ENCODE peak calls at places on chromosomes 3 and 15, in seven cellular contexts. T is WTC11, R is H1, G is HCT116, X is HEK293T, Y is GM12878, W is K562. B is an unnamed sample.

GRCh38 chr3:192915306-192915705 is 2.4 kb downstream of the MB21D2 start:
- DNase-seq in T (peak), R (no peak), G (no peak), X (peak), Y (no peak), W (no peak), B (peak)

GRCh38 chr15:56341201-56341600 is 24.0 kb upstream of the TEX9 start:
- DNase-seq in T (no peak), R (no peak), G (no peak), X (no peak), Y (no peak), W (no peak), B (no peak)

GRCh38 chr3:194637066-194637465 is 3.8 kb upstream of the TMEM44 start:
- DNase-seq in T (no peak), R (no peak), G (no peak), X (no peak), Y (no peak), W (no peak), B (no peak)

GRCh38 chr3:63386568-63386967 is 108.5 kb downstream of the SYNPR start:
- DNase-seq in T (peak), R (no peak), G (no peak), X (peak), Y (no peak), W (no peak), B (no peak)

GRCh38 chr15:45884755-45885445 is 250.1 kb downstream of the SQOR start:
- DNase-seq in T (no peak), R (no peak), G (no peak), X (no peak), Y (no peak), W (no peak), B (no peak)

GRCh38 chr3:167172377-167172776 is 207.7 kb downstream of the ZBBX start:
- DNase-seq in T (no peak), R (no peak), G (no peak), X (no peak), Y (no peak), W (no peak), B (no peak)

GRCh38 chr3:43171770-43172169 is 65.9 kb upstream of the POMGNT2 start:
- DNase-seq in T (no peak), R (no peak), G (no peak), X (no peak), Y (no peak), W (no peak), B (no peak)

GRCh38 chr3:184741259-184741556 is 29.3 kb upstream of the MAGEF1 start:
- DNase-seq in T (no peak), R (no peak), G (peak), X (no peak), Y (no peak), W (no peak), B (no peak)

GRCh38 chr15:45534821-45535220 is 12.3 kb upstream of the SLC30A4 start:
- DNase-seq in T (no peak), R (no peak), G (no peak), X (no peak), Y (no peak), W (no peak), B (no peak)

GRCh38 chr3:88142094-88142624 is 7.6 kb upstream of the C3orf38 start:
- DNase-seq in T (no peak), R (no peak), G (no peak), X (no peak), Y (no peak), W (no peak), B (no peak)

GRCh38 chr3:130260821-130261402 is 84.6 kb upstream of the COL6A5 start:
- DNase-seq in T (no peak), R (no peak), G (no peak), X (no peak), Y (no peak), W (no peak), B (no peak)

GRCh38 chr3:157499342-157499963 is 3.8 kb downstream of the VEPH1 start:
- DNase-seq in T (peak), R (peak), G (peak), X (peak), Y (no peak), W (no peak), B (peak)

DNA sequence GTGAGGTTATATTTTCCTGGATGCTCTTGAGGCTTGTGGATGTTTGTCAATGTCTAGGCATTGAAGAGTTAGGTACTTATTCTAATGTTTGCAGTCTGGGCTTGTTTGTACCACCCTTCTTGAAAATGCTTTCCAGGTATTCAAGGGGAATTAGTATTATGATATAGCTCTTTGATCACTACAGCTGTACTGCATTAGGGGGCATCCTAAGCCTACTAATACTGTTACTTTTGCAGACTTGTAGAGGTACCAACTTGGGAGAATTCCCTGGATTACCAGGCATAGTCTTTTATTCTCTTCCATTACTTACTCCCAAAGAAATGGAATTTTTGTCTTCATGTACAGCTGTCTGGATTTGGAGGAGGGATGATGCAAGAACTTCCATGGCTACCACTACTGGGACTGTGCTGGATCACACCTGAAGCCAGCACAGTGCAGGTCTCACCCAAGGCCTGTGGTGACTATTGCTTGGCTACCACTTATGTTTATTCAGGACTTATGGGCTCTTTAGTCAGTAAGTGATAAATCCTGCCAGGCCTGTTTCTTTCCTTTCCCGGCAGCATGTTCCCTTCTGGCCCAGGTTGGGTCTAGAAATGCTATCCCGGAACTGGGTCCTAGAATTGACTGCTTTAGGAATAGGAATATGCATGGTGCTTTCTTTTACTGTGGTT is 402.9 kb downstream of the IL20RB start:
- DNase-seq in T (no peak), R (no peak), G (no peak), X (no peak), Y (no peak), W (no peak), B (no peak)
- TF ChIP-seq SP1 in T (no peak), R (no peak), G (no peak), X (no peak), Y (no peak), W (no peak), B (no peak)

GRCh38 chr15:42065008-42065407 is 29.4 kb downstream of the PLA2G4D start:
- DNase-seq in T (no peak), R (peak), G (no peak), X (no peak), Y (no peak), W (no peak), B (peak)

GRCh38 chr15:42065478-42065877 is 28.9 kb downstream of the PLA2G4D start:
- DNase-seq in T (no peak), R (no peak), G (no peak), X (no peak), Y (no peak), W (no peak), B (no peak)

GRCh38 chr15:42069025-42069424 is 25.3 kb downstream of the PLA2G4D start:
- DNase-seq in T (no peak), R (no peak), G (no peak), X (no peak), Y (no peak), W (no peak), B (no peak)

GRCh38 chr15:42068601-42069000 is 25.8 kb downstream of the PLA2G4D start:
- DNase-seq in T (no peak), R (no peak), G (no peak), X (no peak), Y (no peak), W (no peak), B (no peak)

GRCh38 chr15:42066764-42067415 is 27.5 kb downstream of the PLA2G4D start:
- DNase-seq in T (no peak), R (no peak), G (no peak), X (no peak), Y (no peak), W (no peak), B (no peak)
- TF ChIP-seq SP1 in T (no peak), R (no peak), G (no peak), X (no peak), Y (no peak), W (no peak), B (no peak)

GRCh38 chr3:48427630-48427962 is 2.3 kb downstream of the PLXNB1 start:
- DNase-seq in T (no peak), R (no peak), G (no peak), X (no peak), Y (no peak), W (no peak), B (no peak)

GRCh38 chr3:48425281-48425812 is 4.5 kb downstream of the PLXNB1 start:
- DNase-seq in T (no peak), R (no peak), G (no peak), X (no peak), Y (no peak), W (no peak), B (no peak)

GRCh38 chr3:48426944-48427629 is 2.8 kb downstream of the PLXNB1 start:
- DNase-seq in T (no peak), R (no peak), G (no peak), X (no peak), Y (no peak), W (no peak), B (peak)

GRCh38 chr3:48428088-48428862 is 1.6 kb downstream of the PLXNB1 start:
- DNase-seq in T (peak), R (peak), G (no peak), X (no peak), Y (no peak), W (no peak), B (peak)

DNA sequence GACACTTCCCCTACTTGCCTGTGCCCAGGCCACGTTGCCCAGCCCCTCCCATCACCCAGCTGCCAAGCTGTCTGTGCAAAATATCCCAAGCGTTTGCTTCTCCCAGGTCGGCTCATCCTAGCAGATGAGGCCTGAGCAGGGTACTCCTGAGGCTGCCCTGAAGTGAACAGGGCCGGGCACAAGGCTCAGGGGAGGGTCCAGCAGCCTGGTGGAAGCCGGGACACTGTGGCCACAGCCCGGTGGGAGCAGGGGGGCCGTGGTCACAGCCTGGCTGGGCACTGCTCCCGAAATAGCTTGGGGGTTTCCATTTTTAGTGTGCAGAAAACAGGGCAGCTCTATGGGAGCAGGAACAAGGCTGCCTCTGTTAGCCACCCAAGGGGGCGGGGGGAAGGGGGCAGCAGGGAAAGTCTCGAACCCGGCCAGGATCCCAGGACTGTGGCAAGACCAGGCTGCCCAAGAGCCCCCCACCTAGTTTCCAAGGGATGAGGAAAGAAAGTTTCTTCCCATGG is 3.4 kb downstream of the PLXNB1 start:
- DNase-seq in T (no peak), R (no peak), G (no peak), X (no peak), Y (no peak), W (no peak), B (no peak)
- TF ChIP-seq SP1 in T (no peak), R (no peak), G (no peak), X (no peak), Y (no peak), W (no peak), B (no peak)

GRCh38 chr3:46312996-46313395 is 40.9 kb upstream of the CCR2 start:
- DNase-seq in T (no peak), R (no peak), G (no peak), X (no peak), Y (no peak), W (no peak), B (no peak)
- TF ChIP-seq SP1 in T (no peak), R (no peak), G (no peak), X (no peak), Y (no peak), W (no peak), B (no peak)

DNA sequence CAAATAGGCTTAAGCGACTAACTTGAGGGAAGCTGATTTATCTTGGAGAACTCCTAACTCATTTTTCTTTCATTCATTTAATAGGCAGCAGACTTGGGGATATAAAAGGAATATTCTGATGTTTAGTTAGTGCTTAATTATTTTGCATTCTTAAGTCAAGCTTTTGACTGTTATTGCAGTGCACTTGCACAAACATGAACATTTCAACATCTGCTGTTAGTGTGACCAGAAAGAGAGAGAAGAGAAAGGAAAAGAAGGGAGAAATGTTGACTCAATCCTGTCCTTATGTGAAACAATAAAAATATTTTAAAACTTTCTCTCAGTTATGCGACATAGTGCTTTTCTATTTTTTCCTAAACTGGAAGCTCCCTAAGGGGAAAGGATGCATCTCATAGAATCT is 507.8 kb downstream of the LPP start:
- DNase-seq in T (no peak), R (no peak), G (no peak), X (no peak), Y (no peak), W (no peak), B (no peak)
- TF ChIP-seq SP1 in T (no peak), R (no peak), G (no peak), X (no peak), Y (no peak), W (no peak), B (no peak)

B was measured in HepG2.